ENCODE peak calls at places on chromosomes 16 and 17, in ten cellular contexts. U is HT1080; E is activated effector memory CD4-positive, alpha-beta T cell treated with anti-CD3 and anti-CD28 coated beads, Interleukin-2, amount 50 U/mL, for 16 hours; L is cardiac muscle cell; K is caudate nucleus; H is left colon; O is mucosa of descending colon; Y is epithelial cell of esophagus; J is NCI-H1436; P is GM13977. I is an unnamed sample.
A peak's percentile ranks its signal among the peaks of the same experiment; 100 is the strongest.

GRCh38 chr16:57091990-57092785 is at the start of gene CPNE2:
- DNase-seq in U (peak; percentile 41), E (peak; percentile 68), L (peak; percentile 57), K (peak; percentile 62), H (peak; percentile 71), O (peak; percentile 84), Y (peak; percentile 45), J (peak; percentile 77), P (peak; percentile 83), I (peak; percentile 48)

GRCh38 chr17:178292-179065 is 3.0 kb downstream of the DOC2B start:
- DNase-seq in U (no peak), E (no peak), L (no peak), K (no peak), H (no peak), O (no peak), Y (no peak), J (no peak), P (no peak), I (no peak)

GRCh38 chr16:51071326-51071725 is 79.7 kb downstream of the SALL1 start:
- DNase-seq in U (peak; percentile 64), E (no peak), L (no peak), K (no peak), H (no peak), O (no peak), Y (no peak), J (no peak), P (no peak), I (no peak)

GRCh38 chr17:54261465-54261864 is 438.7 kb downstream of the KIF2B start:
- DNase-seq in U (no peak), E (no peak), L (no peak), K (no peak), H (no peak), O (no peak), Y (no peak), J (no peak), P (no peak), I (no peak)

GRCh38 chr16:86896976-86897375 is 318.6 kb downstream of the FOXL1 start:
- DNase-seq in U (no peak), E (no peak), L (no peak), K (no peak), H (no peak), O (no peak), Y (no peak), J (no peak), P (no peak), I (no peak)

GRCh38 chr16:30063893-30064745 is 1.4 kb upstream of the ALDOA start:
- DNase-seq in U (no peak), E (peak; percentile 89), L (no peak), K (peak; percentile 70), H (peak; percentile 83), O (peak; percentile 79), Y (peak; percentile 56), J (peak; percentile 70), P (peak; percentile 82), I (peak; percentile 81)

GRCh38 chr17:50141750-50142119 is 8.7 kb downstream of the PPP1R9B start:
- DNase-seq in U (no peak), E (no peak), L (no peak), K (no peak), H (no peak), O (no peak), Y (no peak), J (no peak), P (no peak), I (no peak)

GRCh38 chr16:48335961-48336360 is 49.3 kb downstream of the SIAH1 start:
- DNase-seq in U (no peak), E (no peak), L (peak; percentile 45), K (no peak), H (no peak), O (no peak), Y (no peak), J (no peak), P (no peak), I (no peak)

GRCh38 chr17:46764709-46765401 is 53.6 kb downstream of the WNT3 start:
- DNase-seq in U (peak; percentile 93), E (no peak), L (peak; percentile 91), K (no peak), H (no peak), O (no peak), Y (peak; percentile 57), J (no peak), P (no peak), I (peak; percentile 45)

GRCh38 chr17:78855561-78856165 is 15.0 kb upstream of the USP36 start:
- DNase-seq in U (no peak), E (no peak), L (no peak), K (no peak), H (no peak), O (no peak), Y (no peak), J (no peak), P (no peak), I (no peak)

GRCh38 chr17:43880420-43880991 is 26.8 kb downstream of the MPP2 start:
- DNase-seq in U (peak; percentile 34), E (peak; percentile 81), L (peak; percentile 13), K (no peak), H (peak; percentile 44), O (peak; percentile 78), Y (peak; percentile 51), J (peak; percentile 27), P (peak; percentile 74), I (peak; percentile 45)

I was measured in testis.